ENCODE peak calls at places on chromosomes 11 and 22, in four cellular contexts. U is trophoblast cell, C is PC-3, R is IMR-90. P is an unnamed sample.
A peak's percentile ranks its signal among the peaks of the same experiment; 100 is the strongest.

GRCh38 chr11:11620966-11621880 is 582 bp downstream of the GALNT18 start:
- DNase-seq in C (peak; percentile 31), U (peak; percentile 37), R (peak; percentile 44), P (no peak)

GRCh38 chr11:130220311-130221030 is 60.9 kb downstream of the ST14 start:
- DNase-seq in R (no peak), U (no peak), C (no peak), P (no peak)

GRCh38 chr11:68406318-68407313 is 53.9 kb upstream of the PPP6R3 start:
- DNase-seq in C (no peak), R (no peak), U (no peak), P (no peak)

GRCh38 chr11:105821366-105821765 is 200.7 kb downstream of the MSANTD4 start:
- DNase-seq in R (no peak), U (no peak), C (no peak), P (no peak)

GRCh38 chr11:91527380-91528030 is 697.1 kb upstream of the FAT3 start:
- DNase-seq in R (no peak), U (no peak), C (no peak), P (no peak)

GRCh38 chr11:102476812-102477211 is 24.2 kb upstream of the TMEM123 start:
- DNase-seq in U (no peak), R (peak; percentile 22), C (peak; percentile 81), P (no peak)

GRCh38 chr22:31089101-31090100 is 8.3 kb downstream of the SMTN start:
- DNase-seq in R (no peak), U (peak; percentile 34), C (no peak), P (no peak)

GRCh38 chr11:65780770-65781151 is at the start of gene AP5B1:
- DNase-seq in U (peak; percentile 86), C (peak; percentile 85), R (peak; percentile 41), P (no peak)

GRCh38 chr11:103890654-103891053 is 145.8 kb upstream of the DDI1 start:
- DNase-seq in R (no peak), C (no peak), U (no peak), P (no peak)

GRCh38 chr11:66858186-66858938 is 1.5 kb downstream of the LRFN4 start:
- DNase-seq in U (peak; percentile 53), C (no peak), R (no peak), P (no peak)
- H3K4me2 ChIP-seq in U (no peak overlapping the region), C (peak overlapping the region; percentile 93), R (no peak overlapping the region), P (no peak overlapping the region)

GRCh38 chr11:843086-843704 is 543 bp downstream of the TSPAN4 start:
- DNase-seq in R (no peak), C (no peak), U (no peak), P (no peak)
- H3K4me1 ChIP-seq in R (peaks cover 35% of the 10 kb centered on the region), C (peaks cover 46% of the 10 kb centered on the region), U (peaks cover 25% of the 10 kb centered on the region), P (peaks cover 59% of the 10 kb centered on the region)

DNA sequence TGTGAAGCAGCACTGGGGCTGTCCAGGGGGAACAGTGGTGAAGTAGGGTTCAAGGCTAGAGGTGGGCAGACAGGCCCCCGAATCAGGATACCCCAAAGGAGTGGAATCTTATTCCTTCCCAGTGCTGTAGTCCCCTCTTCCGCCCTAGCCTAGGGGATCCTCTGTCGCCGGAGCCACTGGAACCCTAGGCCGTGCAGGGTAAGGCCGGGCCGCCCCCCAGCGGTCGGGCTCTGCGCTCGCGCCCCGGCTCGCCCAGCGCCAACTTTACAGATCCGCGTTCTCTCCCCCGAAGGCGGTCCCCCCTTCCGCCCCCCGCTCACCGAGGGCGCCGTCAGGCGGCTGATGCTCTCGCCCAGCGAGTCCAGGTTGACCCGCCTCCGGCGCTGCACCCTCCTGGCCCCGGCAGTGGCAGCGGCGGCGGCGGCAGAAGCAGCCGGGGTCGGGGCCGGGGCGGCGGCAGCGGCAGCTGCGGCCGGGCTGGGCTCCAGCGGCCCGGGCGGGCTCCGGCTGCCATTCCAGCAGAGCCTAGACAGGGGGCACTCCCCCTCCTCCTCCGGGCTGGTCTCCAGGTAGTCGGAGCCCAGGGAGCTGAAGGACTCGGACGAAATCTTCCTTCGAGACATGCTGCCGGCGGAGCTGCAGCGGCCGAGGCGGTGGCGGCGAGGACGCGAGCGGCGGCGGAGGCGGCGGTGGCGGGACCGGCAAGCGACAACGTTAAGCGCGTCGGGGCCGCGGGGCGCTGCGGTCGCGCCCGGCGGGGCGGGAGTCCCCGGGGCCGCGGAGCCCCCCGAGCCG is 646 bp downstream of the GUCY1A2 start:
- DNase-seq in U (peak; percentile 50), R (no peak), C (peak; percentile 21), P (no peak)
- H3K4me2 ChIP-seq in U (peak overlapping the region; percentile 80), R (peak overlapping the region; percentile 80), C (peak overlapping the region; percentile 80), P (peak overlapping the region; percentile 82)

GRCh38 chr11:33732176-33732575 is 4.0 kb downstream of the CD59 start:
- DNase-seq in C (no peak), R (no peak), U (no peak), P (no peak)
- H3K4me1 ChIP-seq in C (peaks cover 36% of the 10 kb centered on the region), R (peaks cover 16% of the 10 kb centered on the region), U (peaks cover 14% of the 10 kb centered on the region), P (peaks cover 48% of the 10 kb centered on the region)

DNA sequence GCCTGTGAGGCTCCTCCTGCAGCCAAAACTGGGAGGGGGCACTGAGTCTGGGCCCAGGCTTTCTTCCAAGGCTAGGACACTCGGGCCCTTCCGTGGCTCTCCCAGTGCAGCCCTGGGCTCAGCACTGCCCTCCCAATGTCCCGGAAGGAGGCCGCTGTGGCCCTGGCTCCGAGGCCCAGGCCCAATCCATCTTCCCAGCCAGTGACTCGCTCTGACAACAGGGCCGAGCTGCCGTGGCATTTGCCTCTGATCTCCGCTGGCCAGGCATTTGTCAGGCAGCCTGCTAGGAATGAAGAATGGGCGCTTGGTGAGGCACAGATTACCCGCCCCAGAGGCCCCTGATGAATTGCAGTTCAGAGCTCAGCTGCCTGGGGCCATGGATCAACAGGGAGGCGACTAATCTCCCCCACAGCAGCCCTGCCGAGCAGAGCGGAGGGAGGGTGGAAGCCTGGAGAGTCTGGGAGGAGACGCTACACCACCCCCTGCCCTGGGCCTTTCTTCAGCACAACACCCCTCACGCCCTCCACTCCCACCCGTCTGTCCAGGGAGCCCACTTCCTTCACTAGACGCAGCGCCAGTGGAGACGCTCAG is 8.3 kb downstream of the FXYD2 start:
- DNase-seq in R (peak; percentile 30), U (peak; percentile 49), C (peak; percentile 69), P (no peak)
- H3K4me2 ChIP-seq in R (no peak overlapping the region), U (peak overlapping the region; percentile 8), C (no peak overlapping the region), P (no peak overlapping the region)

GRCh38 chr22:17858033-17858432 is 83.8 kb upstream of the BID start:
- DNase-seq in U (no peak), R (no peak), C (no peak), P (peak; percentile 35)

GRCh38 chr22:17851754-17852153 is 77.5 kb upstream of the BID start:
- DNase-seq in R (no peak), C (no peak), U (no peak), P (no peak)

GRCh38 chr22:17855891-17856290 is 81.6 kb upstream of the BID start:
- DNase-seq in C (no peak), U (no peak), R (no peak), P (no peak)

GRCh38 chr22:17847360-17848078 is 73.2 kb upstream of the BID start:
- DNase-seq in R (no peak), U (peak; percentile 100), C (no peak), P (peak; percentile 70)

GRCh38 chr22:17853066-17853465 is 78.8 kb upstream of the BID start:
- DNase-seq in R (no peak), U (peak; percentile 32), C (no peak), P (no peak)
- H3K4me1 ChIP-seq in R (no peaks in the 10 kb centered on the region), U (peaks cover 1% of the 10 kb centered on the region), C (no peaks in the 10 kb centered on the region), P (peaks cover 7% of the 10 kb centered on the region)

GRCh38 chr11:28703371-28703770 is 595.2 kb downstream of the METTL15 start:
- DNase-seq in U (no peak), C (no peak), R (no peak), P (no peak)

GRCh38 chr11:28702871-28703270 is 594.7 kb downstream of the METTL15 start:
- DNase-seq in R (no peak), C (peak; percentile 36), U (no peak), P (no peak)

GRCh38 chr11:28704801-28705200 is 596.6 kb downstream of the METTL15 start:
- DNase-seq in U (no peak), R (no peak), C (no peak), P (no peak)

GRCh38 chr11:28701760-28702449 is 593.7 kb downstream of the METTL15 start:
- DNase-seq in C (peak; percentile 95), U (peak; percentile 65), R (no peak), P (no peak)

GRCh38 chr11:28702450-28702790 is 594.2 kb downstream of the METTL15 start:
- DNase-seq in R (no peak), U (no peak), C (no peak), P (no peak)
- H3K4me2 ChIP-seq in R (no peak overlapping the region), U (no peak overlapping the region), C (peak overlapping the region; percentile 77), P (peak overlapping the region; percentile 53)